ENCODE peak calls at places on chromosomes 11 and 22, in five cellular contexts. S is tibial artery, A is upper lobe of left lung, N is colonic mucosa, B is SK-N-SH. C is an unnamed sample. For H3K4me1, the result is how much of the 10 kb centered on the place peaks cover.

GRCh38 chr22:39214383-39215069 is 30.3 kb downstream of the PDGFB start:
- DNase-seq in S (peak), A (no peak), N (no peak), B (no peak), C (no peak)

GRCh38 chr11:120811731-120812130 is 212.2 kb upstream of the TBCEL start:
- DNase-seq in S (no peak), A (no peak), N (no peak), B (no peak), C (no peak)

GRCh38 chr22:20551805-20552449 is 44.5 kb downstream of the MED15 start:
- DNase-seq in S (peak), A (no peak), N (no peak), B (no peak), C (no peak)

GRCh38 chr11:35549787-35550186 is 24.4 kb upstream of the PAMR1 start:
- DNase-seq in S (no peak), A (no peak), N (no peak), B (no peak), C (no peak)

GRCh38 chr11:45383229-45383628 is 97.1 kb upstream of the SYT13 start:
- DNase-seq in S (no peak), A (no peak), N (no peak), B (no peak), C (no peak)

GRCh38 chr22:20750461-20751184 is 23.3 kb upstream of the SERPIND1 start:
- DNase-seq in S (peak), A (no peak), N (peak), B (no peak), C (peak)

GRCh38 chr11:11500744-11501487 is 120.9 kb downstream of the GALNT18 start:
- DNase-seq in S (no peak), A (no peak), N (no peak), B (no peak), C (no peak)

GRCh38 chr11:42239102-42239501 is 779.6 kb upstream of the LRRC4C start:
- DNase-seq in S (no peak), A (no peak), N (no peak), B (no peak), C (no peak)

GRCh38 chr11:122344281-122344680 is 228.3 kb upstream of the BLID start:
- DNase-seq in S (no peak), A (no peak), N (no peak), B (peak), C (no peak)

GRCh38 chr11:103872748-103873147 is 163.7 kb upstream of the DDI1 start:
- DNase-seq in S (no peak), A (no peak), N (no peak), B (no peak), C (no peak)

GRCh38 chr22:18076060-18076497 is 1.7 kb upstream of the PEX26 start:
- DNase-seq in S (peak), A (no peak), N (peak), B (peak), C (no peak)

GRCh38 chr11:36455658-36456111 is 54.4 kb downstream of the TRAF6 start:
- DNase-seq in S (peak), A (peak), N (no peak), B (peak), C (peak)

GRCh38 chr11:19218801-19219460 is 17.1 kb upstream of the CSRP3 start:
- DNase-seq in S (no peak), A (peak), N (no peak), B (peak), C (no peak)

GRCh38 chr11:34994859-34995258 is 78.4 kb downstream of the PDHX start:
- DNase-seq in S (no peak), A (no peak), N (no peak), B (no peak), C (no peak)

GRCh38 chr11:77559686-77560425 is 29.9 kb upstream of the AQP11 start:
- DNase-seq in S (no peak), A (no peak), N (no peak), B (no peak), C (no peak)

GRCh38 chr22:36017661-36018091 is 10.9 kb downstream of the RBFOX2 start:
- DNase-seq in S (no peak), A (no peak), N (no peak), B (peak), C (no peak)

GRCh38 chr11:122192634-122193245 is 76.7 kb upstream of the BLID start:
- DNase-seq in S (no peak), A (no peak), N (no peak), B (no peak), C (no peak)

GRCh38 chr22:20155330-20156041 is 4.6 kb upstream of the CCDC188 start:
- DNase-seq in S (no peak), A (peak), N (peak), B (peak), C (no peak)

GRCh38 chr22:45291061-45291930 is 6.5 kb downstream of the UPK3A start:
- DNase-seq in S (no peak), A (no peak), N (no peak), B (no peak), C (no peak)

GRCh38 chr11:57646756-57647303 is 2.9 kb downstream of the YPEL4 start:
- DNase-seq in S (no peak), A (peak), N (no peak), B (no peak), C (no peak)

GRCh38 chr22:36461665-36462474 is 19.6 kb downstream of the TXN2 start:
- DNase-seq in S (peak), A (no peak), N (no peak), B (no peak), C (peak)

GRCh38 chr11:72752088-72752914 is at the start of gene ARAP1:
- DNase-seq in S (peak), A (peak), N (peak), B (peak), C (peak)

GRCh38 chr11:19080579-19080993 is 20.1 kb upstream of the MRGPRX2 start:
- DNase-seq in S (no peak), A (no peak), N (no peak), B (no peak), C (no peak)

GRCh38 chr11:32792948-32793475 is 1.4 kb downstream of the CCDC73 start:
- DNase-seq in S (no peak), A (no peak), N (peak), B (peak), C (no peak)

GRCh38 chr11:30879322-30880020 is 293.3 kb upstream of the MPPED2 start:
- DNase-seq in S (no peak), A (no peak), N (peak), B (peak), C (no peak)

GRCh38 chr11:60840711-60841430 is 1.0 kb upstream of the CCDC86 start:
- DNase-seq in S (no peak), A (no peak), N (no peak), B (no peak), C (no peak)

GRCh38 chr11:23653071-23653675 is 792.9 kb upstream of the CCDC179 start:
- DNase-seq in S (no peak), A (peak), N (no peak), B (no peak), C (no peak)

GRCh38 chr22:44029069-44029468 is 5.0 kb downstream of the PARVB start:
- DNase-seq in S (no peak), A (no peak), N (no peak), B (no peak), C (no peak)

GRCh38 chr22:50498322-50498861 is 9.1 kb downstream of the LMF2 start:
- DNase-seq in S (no peak), A (no peak), N (peak), B (peak), C (no peak)

GRCh38 chr11:95147364-95147905 is 57.8 kb downstream of the ENDOD1 start:
- DNase-seq in S (no peak), A (no peak), N (no peak), B (peak), C (no peak)

GRCh38 chr11:93216511-93217121 is 18.8 kb upstream of the SLC36A4 start:
- DNase-seq in S (no peak), A (no peak), N (peak), B (peak), C (no peak)

GRCh38 chr11:70760416-70761020 is 362.2 kb downstream of the CTTN start:
- DNase-seq in S (no peak), A (no peak), N (no peak), B (no peak), C (no peak)

GRCh38 chr11:70761906-70762196 is 363.5 kb downstream of the CTTN start:
- DNase-seq in S (no peak), A (no peak), N (no peak), B (no peak), C (no peak)

GRCh38 chr11:70762810-70763209 is 364.5 kb downstream of the CTTN start:
- DNase-seq in S (no peak), A (no peak), N (no peak), B (no peak), C (no peak)

GRCh38 chr11:70759846-70760245 is 361.5 kb downstream of the CTTN start:
- DNase-seq in S (no peak), A (no peak), N (no peak), B (no peak), C (no peak)

GRCh38 chr11:70761094-70761905 is 363.0 kb downstream of the CTTN start:
- DNase-seq in S (no peak), A (no peak), N (no peak), B (no peak), C (no peak)
- TF ChIP-seq CTCF in S (no peak), A (no peak), N (no peak), B (no peak), C (no peak)

GRCh38 chr11:2998073-2998850 is 6.1 kb upstream of the NAP1L4 start:
- DNase-seq in S (no peak), A (no peak), N (peak), B (no peak), C (no peak)
- H3K27ac ChIP-seq in S (no peak), A (no peak), N (no peak), B (no peak), C (no peak)

DNA sequence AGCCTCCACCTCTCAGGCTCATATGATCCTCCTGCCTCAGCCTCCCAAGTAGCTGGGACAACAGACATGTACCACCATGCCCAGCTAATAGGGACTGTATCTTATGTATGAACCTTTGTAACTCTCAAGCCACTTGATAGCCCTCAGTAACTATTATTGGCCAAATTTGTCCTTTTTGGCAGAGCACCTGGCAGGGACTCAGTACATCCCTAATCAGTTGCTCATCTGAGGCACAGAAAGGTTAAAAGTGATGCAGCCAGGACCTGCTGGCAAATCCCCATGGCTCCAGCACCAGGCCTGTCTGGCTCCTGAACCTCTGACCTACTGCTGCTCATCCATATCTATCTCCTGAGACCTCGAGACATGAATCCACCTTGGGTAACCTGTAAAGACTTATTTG is 21.1 kb upstream of the XBP1 start:
- DNase-seq in S (no peak), A (no peak), N (no peak), B (no peak), C (no peak)
- H3K4me1 ChIP-seq in S (under half), A (under half), N (under half), B (under half), C (under half)

DNA sequence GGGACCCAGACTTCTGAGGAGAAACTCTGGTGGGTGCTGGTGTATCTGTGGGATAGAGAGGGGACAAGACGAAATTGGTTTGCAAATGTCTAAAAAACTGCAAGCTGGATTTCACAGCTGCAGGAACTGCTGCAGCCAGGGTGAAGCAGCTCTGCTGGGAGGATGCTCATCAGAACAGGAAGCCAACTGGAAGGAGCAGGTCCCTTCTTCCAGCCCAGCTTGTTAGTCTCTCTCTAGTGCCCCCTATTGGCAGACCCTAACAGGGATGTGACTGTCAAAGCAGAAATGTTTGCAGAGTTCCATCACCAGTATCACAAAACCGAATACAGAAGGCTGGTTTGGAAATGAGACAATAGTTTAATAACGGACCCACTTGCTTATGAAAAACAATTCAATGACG is 74.8 kb upstream of the SLC22A12 start:
- DNase-seq in S (no peak), A (no peak), N (peak), B (no peak), C (no peak)
- TF ChIP-seq CTCF in S (no peak), A (no peak), N (no peak), B (peak), C (no peak)